ENCODE peak calls at places on chromosome 5, in five cellular contexts. A is psoas muscle, O is GM12865, R is B cell, S is gastrocnemius medialis. F is an unnamed sample.

GRCh38 chr5:168428552-168428951 is 57.7 kb upstream of the RARS1 start:
- DNase-seq in A (no peak), O (no peak), R (no peak), S (no peak), F (no peak)

GRCh38 chr5:75331095-75332090 is 5.6 kb upstream of the HMGCR start:
- DNase-seq in A (no peak), O (peak), R (no peak), S (no peak), F (no peak)

GRCh38 chr5:149466457-149466972 is 84.7 kb downstream of the CSNK1A1 start:
- DNase-seq in A (peak), O (no peak), R (no peak), S (peak), F (peak)

GRCh38 chr5:115542651-115543364 is 1.8 kb downstream of the FEM1C start:
- DNase-seq in A (no peak), O (peak), R (no peak), S (no peak), F (no peak)

GRCh38 chr5:160020266-160020770 is 11.4 kb downstream of the TTC1 start:
- DNase-seq in A (no peak), O (no peak), R (no peak), S (no peak), F (no peak)

GRCh38 chr5:179801304-179802206 is 5.1 kb downstream of the MGAT4B start:
- DNase-seq in A (peak), O (peak), R (peak), S (peak), F (peak)

GRCh38 chr5:26791021-26791420 is 247.4 kb downstream of the CDH9 start:
- DNase-seq in A (no peak), O (no peak), R (no peak), S (no peak), F (no peak)

GRCh38 chr5:118434522-118434921 is 553.8 kb downstream of the DTWD2 start:
- DNase-seq in A (no peak), O (no peak), R (no peak), S (no peak), F (no peak)

DNA sequence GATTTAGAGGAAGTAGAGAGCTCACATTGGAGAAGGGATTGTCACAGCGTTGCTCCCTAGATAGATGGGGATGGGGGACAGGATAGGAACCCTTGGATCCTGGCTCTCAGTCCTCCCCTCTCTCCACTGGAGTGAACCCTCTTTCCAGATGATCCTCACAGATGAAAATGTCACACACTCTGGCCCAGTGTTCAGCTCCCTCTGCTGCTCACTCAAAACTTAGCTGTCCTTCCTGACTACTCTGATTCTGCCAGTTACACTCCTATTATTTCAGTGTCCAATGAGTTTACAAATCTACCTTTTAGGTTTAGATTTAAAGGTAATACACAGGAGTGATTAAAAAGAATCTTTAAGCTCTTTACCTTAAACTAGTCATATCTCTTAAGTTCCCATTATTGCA is 5.8 kb upstream of the SPINK7 start:
- DNase-seq in A (no peak), O (no peak), R (no peak), S (no peak), F (no peak)
- TF ChIP-seq CTCF in A (no peak), O (no peak), R (no peak), S (no peak), F (no peak)

GRCh38 chr5:154940375-154940771 is 500 bp upstream of the MRPL22 start:
- DNase-seq in A (no peak), O (no peak), R (no peak), S (no peak), F (peak)

GRCh38 chr5:154940772-154941620 is at the start of gene MRPL22:
- DNase-seq in A (peak), O (peak), R (peak), S (peak), F (peak)

GRCh38 chr5:154934881-154935280 is 3.1 kb downstream of the GEMIN5 start:
- DNase-seq in A (no peak), O (no peak), R (no peak), S (no peak), F (no peak)

GRCh38 chr5:154937186-154937717 is 759 bp downstream of the GEMIN5 start:
- DNase-seq in A (no peak), O (no peak), R (peak), S (no peak), F (no peak)

DNA sequence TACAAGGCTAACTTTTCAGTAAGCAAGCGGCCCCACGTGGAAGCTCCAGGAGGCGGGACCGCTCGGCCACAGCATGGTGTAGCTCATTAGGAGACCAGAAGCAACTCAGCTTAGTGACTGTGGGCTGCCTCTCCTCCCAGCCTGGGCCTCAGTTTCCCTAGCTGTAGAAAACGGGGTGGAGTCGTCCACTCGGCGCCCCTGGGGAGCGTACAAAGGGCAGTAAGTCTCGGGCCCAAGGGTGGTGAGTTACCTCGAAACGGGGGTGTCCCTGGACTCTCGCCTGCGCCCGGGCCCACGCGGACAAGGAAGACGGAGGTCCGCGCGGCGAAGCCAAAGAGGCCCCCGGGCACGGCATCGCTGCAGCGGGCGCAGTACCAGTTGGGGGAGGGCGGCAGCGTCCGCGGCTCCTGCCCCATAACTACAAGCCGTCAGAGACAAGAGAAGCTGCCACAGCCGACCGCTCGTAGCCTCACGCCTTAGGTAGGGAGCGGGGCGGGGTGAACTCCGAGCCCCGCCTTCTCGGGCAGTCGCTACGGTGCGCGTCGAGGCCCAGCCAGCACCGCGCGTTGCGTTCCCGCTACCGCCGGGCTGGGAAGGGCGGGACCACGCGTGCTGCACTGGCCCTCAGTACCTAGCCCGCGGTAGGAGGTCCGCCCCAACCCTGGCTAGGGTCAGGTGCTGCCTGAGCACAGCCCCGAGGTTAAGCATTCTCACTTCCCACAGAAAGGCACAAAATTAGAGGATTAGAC is at the start of gene GEMIN5:
- DNase-seq in A (peak), O (peak), R (peak), S (peak), F (peak)
- TF ChIP-seq CTCF in A (no peak), O (no peak), R (no peak), S (no peak), F (no peak)

GRCh38 chr5:177456591-177456964 is 10.0 kb downstream of the PRR7 start:
- DNase-seq in A (peak), O (no peak), R (no peak), S (no peak), F (no peak)
- TF ChIP-seq CTCF in A (no peak), O (no peak), R (peak), S (no peak), F (peak)

GRCh38 chr5:16486679-16487078 is 21.1 kb upstream of the ZNF622 start:
- DNase-seq in A (no peak), O (no peak), R (no peak), S (no peak), F (no peak)
- TF ChIP-seq CTCF in A (no peak), O (no peak), R (no peak), S (no peak), F (no peak)

GRCh38 chr5:61159070-61159469 is 3.2 kb downstream of the SMIM15 start:
- DNase-seq in A (no peak), O (no peak), R (no peak), S (no peak), F (no peak)
- TF ChIP-seq CTCF in A (no peak), O (no peak), R (no peak), S (no peak), F (no peak)

F was measured in activated CD8-positive, alpha-beta T cell treated with anti-CD3 and anti-CD28 coated beads for 36 hours.